ENCODE peak calls at places on chromosomes 1 and 21, in six cellular contexts. One of them, this sample, is unnamed.

GRCh38 chr1:41894101-41894620 is 24.6 kb downstream of the HIVEP3 start:
- DNase-seq in effector memory CD4-positive, alpha-beta T cell: no peak
- DNase-seq in effector CD4-positive, alpha-beta T cell: no peak
- DNase-seq in stimulated activated CD4-positive, alpha-beta T cell treated with anti-CD3 and anti-CD28 coated beads, TNF-alpha, amount 100 ng/mL, for 48 hours: no peak
- DNase-seq in GM12892: no peak
- DNase-seq in heart left ventricle: no peak
- DNase-seq in this sample: no peak

GRCh38 chr1:196409586-196409985 is 198.7 kb downstream of the KCNT2 start:
- DNase-seq in effector memory CD4-positive, alpha-beta T cell: no peak
- DNase-seq in effector CD4-positive, alpha-beta T cell: no peak
- DNase-seq in stimulated activated CD4-positive, alpha-beta T cell treated with anti-CD3 and anti-CD28 coated beads, TNF-alpha, amount 100 ng/mL, for 48 hours: no peak
- DNase-seq in GM12892: no peak
- DNase-seq in heart left ventricle: no peak
- DNase-seq in this sample: no peak

GRCh38 chr1:7401814-7402547 is 369.1 kb upstream of the VAMP3 start:
- DNase-seq in effector memory CD4-positive, alpha-beta T cell: no peak
- DNase-seq in effector CD4-positive, alpha-beta T cell: no peak
- DNase-seq in stimulated activated CD4-positive, alpha-beta T cell treated with anti-CD3 and anti-CD28 coated beads, TNF-alpha, amount 100 ng/mL, for 48 hours: no peak
- DNase-seq in GM12892: no peak
- DNase-seq in heart left ventricle: no peak
- DNase-seq in this sample: no peak

GRCh38 chr1:20059847-20060246 is 10.1 kb upstream of the PLA2G5 start:
- DNase-seq in effector memory CD4-positive, alpha-beta T cell: no peak
- DNase-seq in effector CD4-positive, alpha-beta T cell: no peak
- DNase-seq in stimulated activated CD4-positive, alpha-beta T cell treated with anti-CD3 and anti-CD28 coated beads, TNF-alpha, amount 100 ng/mL, for 48 hours: no peak
- DNase-seq in GM12892: no peak
- DNase-seq in heart left ventricle: no peak
- DNase-seq in this sample: no peak

GRCh38 chr21:46435786-46436227 is 22.9 kb upstream of the DIP2A start:
- DNase-seq in effector memory CD4-positive, alpha-beta T cell: no peak
- DNase-seq in effector CD4-positive, alpha-beta T cell: no peak
- DNase-seq in stimulated activated CD4-positive, alpha-beta T cell treated with anti-CD3 and anti-CD28 coated beads, TNF-alpha, amount 100 ng/mL, for 48 hours: no peak
- DNase-seq in GM12892: no peak
- DNase-seq in heart left ventricle: no peak
- DNase-seq in this sample: no peak

GRCh38 chr21:16195476-16195875 is 465.7 kb downstream of the USP25 start:
- DNase-seq in effector memory CD4-positive, alpha-beta T cell: no peak
- DNase-seq in effector CD4-positive, alpha-beta T cell: no peak
- DNase-seq in stimulated activated CD4-positive, alpha-beta T cell treated with anti-CD3 and anti-CD28 coated beads, TNF-alpha, amount 100 ng/mL, for 48 hours: no peak
- DNase-seq in GM12892: no peak
- DNase-seq in heart left ventricle: no peak
- DNase-seq in this sample: no peak

GRCh38 chr1:18110968-18111367 is 3.4 kb downstream of the IGSF21 start:
- DNase-seq in effector memory CD4-positive, alpha-beta T cell: no peak
- DNase-seq in effector CD4-positive, alpha-beta T cell: no peak
- DNase-seq in stimulated activated CD4-positive, alpha-beta T cell treated with anti-CD3 and anti-CD28 coated beads, TNF-alpha, amount 100 ng/mL, for 48 hours: no peak
- DNase-seq in GM12892: no peak
- DNase-seq in heart left ventricle: peak; percentile 49
- DNase-seq in this sample: no peak

GRCh38 chr1:176745945-176746344 is 283.0 kb downstream of the PAPPA2 start:
- DNase-seq in effector memory CD4-positive, alpha-beta T cell: no peak
- DNase-seq in effector CD4-positive, alpha-beta T cell: no peak
- DNase-seq in stimulated activated CD4-positive, alpha-beta T cell treated with anti-CD3 and anti-CD28 coated beads, TNF-alpha, amount 100 ng/mL, for 48 hours: no peak
- DNase-seq in GM12892: no peak
- DNase-seq in heart left ventricle: no peak
- DNase-seq in this sample: no peak

GRCh38 chr1:151047925-151048644 is 534 bp downstream of the C1orf56 start:
- DNase-seq in effector memory CD4-positive, alpha-beta T cell: no peak
- DNase-seq in effector CD4-positive, alpha-beta T cell: peak; percentile 38
- DNase-seq in stimulated activated CD4-positive, alpha-beta T cell treated with anti-CD3 and anti-CD28 coated beads, TNF-alpha, amount 100 ng/mL, for 48 hours: no peak
- DNase-seq in GM12892: peak; percentile 61
- DNase-seq in heart left ventricle: peak; percentile 80
- DNase-seq in this sample: no peak

GRCh38 chr1:17869826-17870225 is 114.7 kb downstream of the ACTL8 start:
- DNase-seq in effector memory CD4-positive, alpha-beta T cell: no peak
- DNase-seq in effector CD4-positive, alpha-beta T cell: no peak
- DNase-seq in stimulated activated CD4-positive, alpha-beta T cell treated with anti-CD3 and anti-CD28 coated beads, TNF-alpha, amount 100 ng/mL, for 48 hours: no peak
- DNase-seq in GM12892: no peak
- DNase-seq in heart left ventricle: no peak
- DNase-seq in this sample: no peak

GRCh38 chr1:235808226-235808625 is 58.5 kb downstream of the LYST start:
- DNase-seq in effector memory CD4-positive, alpha-beta T cell: no peak
- DNase-seq in effector CD4-positive, alpha-beta T cell: no peak
- DNase-seq in stimulated activated CD4-positive, alpha-beta T cell treated with anti-CD3 and anti-CD28 coated beads, TNF-alpha, amount 100 ng/mL, for 48 hours: no peak
- DNase-seq in GM12892: no peak
- DNase-seq in heart left ventricle: no peak
- DNase-seq in this sample: no peak

GRCh38 chr1:41679531-41679930 is 195.0 kb upstream of the EDN2 start:
- DNase-seq in effector memory CD4-positive, alpha-beta T cell: no peak
- DNase-seq in effector CD4-positive, alpha-beta T cell: no peak
- DNase-seq in stimulated activated CD4-positive, alpha-beta T cell treated with anti-CD3 and anti-CD28 coated beads, TNF-alpha, amount 100 ng/mL, for 48 hours: no peak
- DNase-seq in GM12892: no peak
- DNase-seq in heart left ventricle: no peak
- DNase-seq in this sample: no peak

GRCh38 chr1:236018885-236019453 is 45.9 kb downstream of the NID1 start:
- DNase-seq in effector memory CD4-positive, alpha-beta T cell: no peak
- DNase-seq in effector CD4-positive, alpha-beta T cell: no peak
- DNase-seq in stimulated activated CD4-positive, alpha-beta T cell treated with anti-CD3 and anti-CD28 coated beads, TNF-alpha, amount 100 ng/mL, for 48 hours: no peak
- DNase-seq in GM12892: no peak
- DNase-seq in heart left ventricle: peak; percentile 92
- DNase-seq in this sample: no peak

GRCh38 chr1:21801100-21801499 is 11.0 kb upstream of the LDLRAD2 start:
- DNase-seq in effector memory CD4-positive, alpha-beta T cell: no peak
- DNase-seq in effector CD4-positive, alpha-beta T cell: no peak
- DNase-seq in stimulated activated CD4-positive, alpha-beta T cell treated with anti-CD3 and anti-CD28 coated beads, TNF-alpha, amount 100 ng/mL, for 48 hours: no peak
- DNase-seq in GM12892: no peak
- DNase-seq in heart left ventricle: no peak
- DNase-seq in this sample: no peak

GRCh38 chr1:3903141-3904005 is 3.3 kb upstream of the C1orf174 start:
- DNase-seq in effector memory CD4-positive, alpha-beta T cell: no peak
- DNase-seq in effector CD4-positive, alpha-beta T cell: no peak
- DNase-seq in stimulated activated CD4-positive, alpha-beta T cell treated with anti-CD3 and anti-CD28 coated beads, TNF-alpha, amount 100 ng/mL, for 48 hours: no peak
- DNase-seq in GM12892: no peak
- DNase-seq in heart left ventricle: no peak
- DNase-seq in this sample: no peak

GRCh38 chr1:890661-891060 is 33.1 kb upstream of the SAMD11 start:
- DNase-seq in effector memory CD4-positive, alpha-beta T cell: no peak
- DNase-seq in effector CD4-positive, alpha-beta T cell: no peak
- DNase-seq in stimulated activated CD4-positive, alpha-beta T cell treated with anti-CD3 and anti-CD28 coated beads, TNF-alpha, amount 100 ng/mL, for 48 hours: no peak
- DNase-seq in GM12892: no peak
- DNase-seq in heart left ventricle: no peak
- DNase-seq in this sample: no peak

GRCh38 chr1:178509608-178510007 is 3.3 kb upstream of the TEX35 start:
- DNase-seq in effector memory CD4-positive, alpha-beta T cell: no peak
- DNase-seq in effector CD4-positive, alpha-beta T cell: no peak
- DNase-seq in stimulated activated CD4-positive, alpha-beta T cell treated with anti-CD3 and anti-CD28 coated beads, TNF-alpha, amount 100 ng/mL, for 48 hours: no peak
- DNase-seq in GM12892: no peak
- DNase-seq in heart left ventricle: peak; percentile 70
- DNase-seq in this sample: no peak

GRCh38 chr1:31782766-31783410 is 18.7 kb upstream of the ADGRB2 start:
- DNase-seq in effector memory CD4-positive, alpha-beta T cell: no peak
- DNase-seq in effector CD4-positive, alpha-beta T cell: no peak
- DNase-seq in stimulated activated CD4-positive, alpha-beta T cell treated with anti-CD3 and anti-CD28 coated beads, TNF-alpha, amount 100 ng/mL, for 48 hours: no peak
- DNase-seq in GM12892: no peak
- DNase-seq in heart left ventricle: peak; percentile 26
- DNase-seq in this sample: no peak

GRCh38 chr1:210505601-210506564 is 177.2 kb downstream of the HHAT start:
- DNase-seq in effector memory CD4-positive, alpha-beta T cell: no peak
- DNase-seq in effector CD4-positive, alpha-beta T cell: no peak
- DNase-seq in stimulated activated CD4-positive, alpha-beta T cell treated with anti-CD3 and anti-CD28 coated beads, TNF-alpha, amount 100 ng/mL, for 48 hours: no peak
- DNase-seq in GM12892: no peak
- DNase-seq in heart left ventricle: peak; percentile 25
- DNase-seq in this sample: no peak

GRCh38 chr21:17250651-17251294 is 262.1 kb upstream of the CXADR start:
- DNase-seq in effector memory CD4-positive, alpha-beta T cell: no peak
- DNase-seq in effector CD4-positive, alpha-beta T cell: no peak
- DNase-seq in stimulated activated CD4-positive, alpha-beta T cell treated with anti-CD3 and anti-CD28 coated beads, TNF-alpha, amount 100 ng/mL, for 48 hours: no peak
- DNase-seq in GM12892: no peak
- DNase-seq in heart left ventricle: no peak
- DNase-seq in this sample: no peak

This sample was measured in GM12878.